ENCODE peak calls at places on chromosomes 5 and 9, in nine cellular contexts. U is RWPE1; R is substantia nigra; Y is activated T-helper 9 cell treated with anti-CD3 and anti-CD28 coated beads, Interleukin-2, amount 50 U/mL, for 16 hours; B is AML-193; C is LoVo; O is uterus; Z is AG08395; S is HEK293T. A is an unnamed sample.
A peak's percentile ranks its signal among the peaks of the same experiment; 100 is the strongest.

GRCh38 chr5:103621548-103621930 is 59.0 kb upstream of the NUDT12 start:
- DNase-seq in U (no peak), R (no peak), Y (no peak), B (no peak), C (no peak), O (no peak), Z (no peak), S (no peak), A (no peak)

GRCh38 chr5:55523293-55523692 is 11.5 kb downstream of the PLPP1 start:
- DNase-seq in U (no peak), R (no peak), Y (no peak), B (no peak), C (no peak), O (no peak), Z (no peak), S (no peak), A (no peak)

GRCh38 chr9:121350993-121351561 is 19.0 kb downstream of the STOM start:
- DNase-seq in U (peak; percentile 52), R (no peak), Y (no peak), B (no peak), C (peak; percentile 87), O (peak; percentile 63), Z (peak; percentile 88), S (no peak), A (peak; percentile 83)

GRCh38 chr9:104361207-104361606 is 142.9 kb upstream of the OR13F1 start:
- DNase-seq in U (no peak), R (no peak), Y (no peak), B (no peak), C (no peak), O (no peak), Z (no peak), S (no peak), A (no peak)

GRCh38 chr9:74497750-74498615 is 848 bp downstream of the RORB start:
- DNase-seq in U (peak; percentile 14), R (no peak), Y (no peak), B (no peak), C (no peak), O (no peak), Z (peak; percentile 7), S (peak; percentile 29), A (no peak)

GRCh38 chr9:125654121-125654520 is 52.9 kb downstream of the MAPKAP1 start:
- DNase-seq in U (no peak), R (no peak), Y (no peak), B (no peak), C (no peak), O (no peak), Z (no peak), S (no peak), A (no peak)

GRCh38 chr5:154646841-154647759 is 108.1 kb upstream of the LARP1 start:
- DNase-seq in U (no peak), R (no peak), Y (no peak), B (no peak), C (peak; percentile 90), O (no peak), Z (peak; percentile 16), S (no peak), A (no peak)

GRCh38 chr9:31347082-31347617 is 1037.3 kb upstream of the ACO1 start:
- DNase-seq in U (no peak), R (no peak), Y (no peak), B (peak; percentile 24), C (peak; percentile 19), O (no peak), Z (no peak), S (no peak), A (peak; percentile 17)

GRCh38 chr5:27241564-27242257 is 203.3 kb upstream of the CDH9 start:
- DNase-seq in U (peak; percentile 32), R (no peak), Y (no peak), B (no peak), C (peak; percentile 68), O (no peak), Z (peak; percentile 12), S (no peak), A (no peak)

GRCh38 chr5:76608833-76609232 is 14.4 kb downstream of the F2RL2 start:
- DNase-seq in U (no peak), R (no peak), Y (no peak), B (no peak), C (no peak), O (no peak), Z (no peak), S (peak; percentile 13), A (peak; percentile 30)

GRCh38 chr9:27393054-27393846 is 96.3 kb upstream of the EQTN start:
- DNase-seq in U (no peak), R (no peak), Y (no peak), B (no peak), C (no peak), O (no peak), Z (no peak), S (no peak), A (no peak)

GRCh38 chr5:156595132-156595787 is 254.8 kb upstream of the PPP1R2B start:
- DNase-seq in U (no peak), R (no peak), Y (no peak), B (no peak), C (no peak), O (peak; percentile 62), Z (no peak), S (no peak), A (peak; percentile 9)